ENCODE peak calls at places on chromosome 18, in nine cellular contexts. I is stimulated activated CD4-positive, alpha-beta T cell treated with anti-CD3 and anti-CD28 coated beads, Interleukin-2, amount 100 ng/mL, for 48 hours; J is thoracic aorta; L is NCI-H748 treated with DMSO at 0.1 percent for 48 hours; B is amniotic stem cell; R is IMR-90; F is PC-3; K is ecto neural progenitor cell; S is T-helper 17 cell. G is an unnamed sample.

GRCh38 chr18:11654736-11655604 is 34.1 kb upstream of the GNAL start:
- DNase-seq in I (peak), J (no peak), L (peak), B (peak), R (peak), F (peak), K (peak), S (peak), G (peak)

GRCh38 chr18:3799515-3799914 is 349.5 kb downstream of the TGIF1 start:
- DNase-seq in I (no peak), J (no peak), L (peak), B (no peak), R (peak), F (no peak), K (no peak), S (no peak), G (no peak)

GRCh38 chr18:79950440-79951341 is 762 bp downstream of the SLC66A2 start:
- DNase-seq in I (no peak), J (no peak), L (no peak), B (no peak), R (peak), F (peak), K (peak), S (no peak), G (peak)

GRCh38 chr18:1103567-1103966 is 198.9 kb downstream of the ADCYAP1 start:
- DNase-seq in I (no peak), J (no peak), L (no peak), B (no peak), R (no peak), F (peak), K (no peak), S (no peak), G (no peak)

GRCh38 chr18:13553449-13553848 is 172.9 kb downstream of the FAM210A start:
- DNase-seq in I (no peak), J (no peak), L (no peak), B (no peak), R (no peak), F (no peak), K (no peak), S (no peak), G (no peak)

GRCh38 chr18:49335677-49336076 is 124.8 kb downstream of the DYM start:
- DNase-seq in I (no peak), J (no peak), L (no peak), B (no peak), R (no peak), F (no peak), K (no peak), S (no peak), G (no peak)

GRCh38 chr18:66575263-66575662 is 28.6 kb downstream of the CDH19 start:
- DNase-seq in I (no peak), J (no peak), L (no peak), B (no peak), R (no peak), F (no peak), K (no peak), S (no peak), G (no peak)

GRCh38 chr18:67615876-67616275 is 99.4 kb upstream of the DSEL start:
- DNase-seq in I (no peak), J (no peak), L (no peak), B (no peak), R (no peak), F (no peak), K (no peak), S (no peak), G (no peak)

GRCh38 chr18:59743561-59743960 is 46.3 kb upstream of the CCBE1 start:
- DNase-seq in I (no peak), J (no peak), L (no peak), B (no peak), R (peak), F (no peak), K (no peak), S (no peak), G (no peak)

GRCh38 chr18:30406728-30407127 is 635.8 kb downstream of the DSC3 start:
- DNase-seq in I (no peak), J (no peak), L (no peak), B (no peak), R (no peak), F (peak), K (no peak), S (no peak), G (no peak)

GRCh38 chr18:47204908-47205522 is 28.9 kb upstream of the IER3IP1 start:
- DNase-seq in I (peak), J (no peak), L (no peak), B (peak), R (peak), F (peak), K (peak), S (peak), G (peak)

GRCh38 chr18:22883189-22883588 is 49.9 kb upstream of the RBBP8 start:
- DNase-seq in I (no peak), J (no peak), L (no peak), B (no peak), R (no peak), F (no peak), K (no peak), S (no peak), G (no peak)

GRCh38 chr18:79912409-79912991 is 39.0 kb downstream of the SLC66A2 start:
- DNase-seq in I (no peak), J (no peak), L (no peak), B (no peak), R (no peak), F (no peak), K (peak), S (no peak), G (no peak)

GRCh38 chr18:74139888-74140287 is 7.7 kb downstream of the FBXO15 start:
- DNase-seq in I (peak), J (no peak), L (no peak), B (peak), R (peak), F (peak), K (no peak), S (no peak), G (no peak)

GRCh38 chr18:3453540-3454364 is 3.8 kb downstream of the TGIF1 start:
- DNase-seq in I (peak), J (peak), L (no peak), B (peak), R (peak), F (peak), K (peak), S (no peak), G (no peak)

GRCh38 chr18:55387139-55387984 is 200.6 kb downstream of the TCF4 start:
- DNase-seq in I (no peak), J (no peak), L (no peak), B (no peak), R (no peak), F (no peak), K (no peak), S (no peak), G (no peak)

GRCh38 chr18:80250740-80251364 is 3.5 kb upstream of the PARD6G start:
- DNase-seq in I (no peak), J (no peak), L (no peak), B (no peak), R (no peak), F (no peak), K (no peak), S (no peak), G (no peak)

GRCh38 chr18:70146174-70146573 is 59.3 kb downstream of the RTTN start:
- DNase-seq in I (no peak), J (no peak), L (no peak), B (no peak), R (no peak), F (no peak), K (no peak), S (no peak), G (no peak)

GRCh38 chr18:13623348-13623747 is 103.0 kb downstream of the FAM210A start:
- DNase-seq in I (no peak), J (no peak), L (no peak), B (no peak), R (no peak), F (peak), K (no peak), S (no peak), G (no peak)

GRCh38 chr18:44696892-44697291 is 16.2 kb downstream of the SETBP1 start:
- DNase-seq in I (no peak), J (no peak), L (no peak), B (no peak), R (no peak), F (no peak), K (peak), S (no peak), G (no peak)

GRCh38 chr18:30618567-30618966 is 424.0 kb downstream of the DSC3 start:
- DNase-seq in I (no peak), J (no peak), L (no peak), B (no peak), R (no peak), F (no peak), K (no peak), S (no peak), G (no peak)

GRCh38 chr18:32909798-32910561 is 137.2 kb upstream of the KLHL14 start:
- DNase-seq in I (no peak), J (no peak), L (no peak), B (no peak), R (no peak), F (no peak), K (no peak), S (no peak), G (no peak)

GRCh38 chr18:10006261-10006903 is 92.6 kb downstream of the VAPA start:
- DNase-seq in I (no peak), J (no peak), L (no peak), B (no peak), R (peak), F (peak), K (peak), S (no peak), G (peak)

GRCh38 chr18:78979682-78980278 is at the start of gene SALL3:
- DNase-seq in I (no peak), J (no peak), L (peak), B (no peak), R (no peak), F (no peak), K (peak), S (no peak), G (no peak)

GRCh38 chr18:80154293-80154692 is 45.2 kb downstream of the ADNP2 start:
- DNase-seq in I (peak), J (no peak), L (peak), B (no peak), R (peak), F (peak), K (no peak), S (no peak), G (peak)

GRCh38 chr18:39453882-39454281 is 1888.3 kb upstream of the CELF4 start:
- DNase-seq in I (no peak), J (no peak), L (no peak), B (no peak), R (peak), F (no peak), K (no peak), S (no peak), G (no peak)

GRCh38 chr18:48800877-48801727 is 149.7 kb downstream of the SMAD7 start:
- DNase-seq in I (no peak), J (no peak), L (no peak), B (no peak), R (peak), F (no peak), K (peak), S (no peak), G (no peak)

GRCh38 chr18:62720766-62721613 is 5.6 kb downstream of the PHLPP1 start:
- DNase-seq in I (peak), J (no peak), L (no peak), B (no peak), R (no peak), F (no peak), K (no peak), S (no peak), G (no peak)

G was measured in T47D.